ENCODE peak calls at places on chromosome 6, in eight cellular contexts. A, P, B, E, Z, W, D and V are unnamed samples.

GRCh38 chr6:27545271-27546046 is 72.6 kb upstream of the ZNF184 start:
- DNase-seq in W (peak), P (peak), Z (no peak), A (no peak), B (no peak), D (no peak), E (no peak), V (no peak)

GRCh38 chr6:40789143-40789764 is 202.1 kb upstream of the LRFN2 start:
- DNase-seq in E (no peak), Z (no peak), D (no peak), P (no peak), B (no peak), W (no peak), A (no peak), V (no peak)

GRCh38 chr6:37985355-37985754 is 165.8 kb downstream of the ZFAND3 start:
- DNase-seq in A (no peak), E (no peak), D (no peak), B (no peak), P (no peak), Z (no peak), W (no peak), V (no peak)

GRCh38 chr6:156795825-156796224 is 18.6 kb downstream of the ARID1B start:
- DNase-seq in B (no peak), Z (peak), A (no peak), W (no peak), P (no peak), D (no peak), E (no peak), V (peak)

GRCh38 chr6:101114703-101115102 is 233.6 kb upstream of the ASCC3 start:
- DNase-seq in E (no peak), D (no peak), Z (peak), A (no peak), B (no peak), P (no peak), W (peak), V (peak)

GRCh38 chr6:129197154-129197553 is 314.2 kb downstream of the LAMA2 start:
- DNase-seq in Z (no peak), A (no peak), E (no peak), D (no peak), B (no peak), W (no peak), P (no peak), V (no peak)

GRCh38 chr6:19988555-19988954 is 151.4 kb downstream of the ID4 start:
- DNase-seq in B (no peak), E (no peak), W (no peak), P (no peak), D (no peak), A (no peak), Z (no peak), V (no peak)

GRCh38 chr6:143698759-143699750 is 21.3 kb downstream of the PHACTR2 start:
- DNase-seq in A (no peak), Z (no peak), E (no peak), W (no peak), B (no peak), D (no peak), P (no peak), V (no peak)

GRCh38 chr6:75386050-75386770 is 101.6 kb upstream of the TMEM30A start:
- DNase-seq in E (no peak), P (no peak), W (no peak), D (no peak), A (no peak), B (no peak), Z (no peak), V (no peak)

GRCh38 chr6:41638801-41639555 is 710 bp downstream of the MDFI start:
- DNase-seq in D (no peak), A (no peak), W (no peak), E (no peak), P (no peak), Z (no peak), B (no peak), V (no peak)

GRCh38 chr6:146913842-146914562 is 290.2 kb upstream of the STXBP5 start:
- DNase-seq in W (peak), P (no peak), Z (peak), A (peak), D (peak), E (peak), B (no peak), V (peak)

GRCh38 chr6:21592953-21593352 is 598 bp upstream of the SOX4 start:
- DNase-seq in A (no peak), P (no peak), E (no peak), Z (no peak), D (no peak), B (no peak), W (no peak), V (no peak)

GRCh38 chr6:11614534-11615213 is 77.1 kb downstream of the TMEM170B start:
- DNase-seq in Z (no peak), B (no peak), P (no peak), E (no peak), D (no peak), A (no peak), W (no peak), V (no peak)

GRCh38 chr6:84575264-84575663 is 189.1 kb downstream of the TBX18 start:
- DNase-seq in B (no peak), A (no peak), W (no peak), D (no peak), P (no peak), Z (no peak), E (no peak), V (no peak)

GRCh38 chr6:8080338-8081151 is 16.4 kb upstream of the BLOC1S5 start:
- DNase-seq in W (no peak), Z (no peak), E (no peak), P (no peak), A (no peak), B (no peak), D (no peak), V (no peak)

GRCh38 chr6:44229376-44230033 is 6.1 kb downstream of the SLC29A1 start:
- DNase-seq in W (no peak), Z (no peak), B (no peak), D (no peak), A (no peak), P (no peak), E (peak), V (no peak)

GRCh38 chr6:42923656-42924055 is 5.6 kb upstream of the CNPY3 start:
- DNase-seq in W (no peak), A (no peak), E (no peak), D (no peak), P (no peak), Z (no peak), B (no peak), V (no peak)

GRCh38 chr6:41072836-41073202 is at the start of gene NFYA:
- DNase-seq in P (peak), D (no peak), B (peak), A (no peak), W (no peak), E (no peak), Z (no peak), V (peak)

GRCh38 chr6:13395272-13396237 is 67.2 kb upstream of the TBC1D7 start:
- DNase-seq in W (no peak), Z (peak), D (peak), E (peak), B (no peak), P (no peak), A (peak), V (peak)

GRCh38 chr6:142416179-142416578 is 114.4 kb downstream of the ADGRG6 start:
- DNase-seq in P (no peak), Z (no peak), W (no peak), E (no peak), D (no peak), B (no peak), A (no peak), V (no peak)

GRCh38 chr6:40308533-40309306 is 278.4 kb downstream of the LRFN2 start:
- DNase-seq in A (peak), Z (peak), W (peak), P (peak), E (peak), B (no peak), D (peak), V (no peak)

GRCh38 chr6:117352466-117353081 is 73.2 kb downstream of the ROS1 start:
- DNase-seq in E (no peak), W (peak), P (no peak), D (no peak), A (no peak), B (no peak), Z (no peak), V (peak)

GRCh38 chr6:114281496-114281895 is 61.3 kb downstream of the HS3ST5 start:
- DNase-seq in P (no peak), B (no peak), W (no peak), D (no peak), E (no peak), A (no peak), Z (no peak), V (no peak)

GRCh38 chr6:16238057-16238657 is at the start of gene GMPR:
- DNase-seq in A (peak), B (peak), Z (peak), W (peak), D (peak), E (peak), P (peak), V (peak)

GRCh38 chr6:1606533-1607235 is 3.0 kb upstream of the FOXC1 start:
- DNase-seq in P (no peak), E (no peak), B (no peak), A (no peak), D (no peak), Z (no peak), W (no peak), V (no peak)

GRCh38 chr6:25342784-25343183 is 63.6 kb downstream of the CARMIL1 start:
- DNase-seq in Z (no peak), E (no peak), W (no peak), B (no peak), A (no peak), P (no peak), D (no peak), V (no peak)

GRCh38 chr6:83273596-83273995 is 80.4 kb downstream of the RWDD2A start:
- DNase-seq in D (no peak), B (no peak), E (no peak), A (no peak), Z (no peak), W (no peak), P (no peak), V (no peak)

GRCh38 chr6:5728726-5729434 is 277.8 kb downstream of the NRN1 start:
- DNase-seq in P (no peak), W (no peak), E (no peak), B (no peak), D (no peak), Z (no peak), A (no peak), V (no peak)

GRCh38 chr6:154868143-154868594 is 126.9 kb upstream of the TIAM2 start:
- DNase-seq in Z (peak), D (no peak), E (no peak), B (no peak), W (peak), P (no peak), A (no peak), V (peak)